ENCODE peak calls at places on chromosomes 3 and 15, in four cellular contexts. F, U, B and W are unnamed samples.

GRCh38 chr3:108208831-108209230 is 13.4 kb downstream of the IFT57 start:
- DNase-seq in F (no peak), U (no peak), B (no peak), W (no peak)

GRCh38 chr3:154486949-154487348 is 57.0 kb upstream of the GPR149 start:
- DNase-seq in B (no peak), U (no peak), F (no peak), W (no peak)

GRCh38 chr3:127590282-127590592 is 296 bp downstream of the TPRA1 start:
- DNase-seq in F (no peak), B (no peak), U (peak), W (no peak)

GRCh38 chr15:98785796-98786581 is 137.7 kb downstream of the IGF1R start:
- DNase-seq in U (peak), B (no peak), F (no peak), W (no peak)

GRCh38 chr3:165459111-165459510 is 262.9 kb upstream of the SLITRK3 start:
- DNase-seq in F (no peak), B (no peak), U (no peak), W (no peak)

GRCh38 chr3:144032531-144033234 is 61.1 kb downstream of the DIPK2A start:
- DNase-seq in B (no peak), F (no peak), U (no peak), W (no peak)

GRCh38 chr3:180011927-180012326 is 24.8 kb downstream of the PEX5L start:
- DNase-seq in B (no peak), U (no peak), F (no peak), W (no peak)

GRCh38 chr3:194375921-194376570 is 6.5 kb upstream of the LRRC15 start:
- DNase-seq in F (no peak), B (no peak), U (no peak), W (no peak)

GRCh38 chr15:71329041-71329440 is 213.8 kb downstream of the THSD4 start:
- DNase-seq in F (no peak), B (no peak), U (peak), W (no peak)

GRCh38 chr3:180018588-180018987 is 18.1 kb downstream of the PEX5L start:
- DNase-seq in B (no peak), U (no peak), F (no peak), W (no peak)

GRCh38 chr15:79401301-79401700 is 30.8 kb upstream of the MINAR1 start:
- DNase-seq in F (no peak), B (no peak), U (no peak), W (peak)

GRCh38 chr3:14216257-14217048 is 37.8 kb downstream of the LSM3 start:
- DNase-seq in U (no peak), F (no peak), B (peak), W (no peak)

GRCh38 chr15:42275780-42276395 is 2.7 kb upstream of the TMEM87A start:
- DNase-seq in U (no peak), F (no peak), B (peak), W (peak)

GRCh38 chr15:80159811-80160569 is 7.2 kb downstream of the FAH start:
- DNase-seq in F (peak), U (no peak), B (peak), W (no peak)

GRCh38 chr3:197518794-197519451 is 36.8 kb downstream of the BDH1 start:
- DNase-seq in F (no peak), U (no peak), B (no peak), W (no peak)

GRCh38 chr3:199815-200214 is 3.3 kb downstream of the CHL1 start:
- DNase-seq in F (no peak), B (no peak), U (no peak), W (no peak)

GRCh38 chr3:50248387-50248786 is 12.4 kb downstream of the GNAI2 start:
- DNase-seq in U (peak), B (no peak), F (no peak), W (no peak)

GRCh38 chr3:197376020-197376419 is 77.6 kb upstream of the DLG1 start:
- DNase-seq in F (no peak), U (no peak), B (no peak), W (no peak)

GRCh38 chr3:157754415-157754814 is 251.2 kb upstream of the VEPH1 start:
- DNase-seq in F (no peak), U (no peak), B (no peak), W (peak)

GRCh38 chr3:71194785-71195184 is 388.7 kb downstream of the FOXP1 start:
- DNase-seq in U (no peak), F (no peak), B (no peak), W (no peak)

GRCh38 chr15:78316211-78317077 is 17.0 kb upstream of the SKIC8 start:
- DNase-seq in U (peak), B (no peak), F (no peak), W (no peak)

GRCh38 chr3:11211531-11212300 is 57.4 kb downstream of the HRH1 start:
- DNase-seq in U (no peak), B (peak), F (no peak), W (peak)

GRCh38 chr3:77370413-77370812 is 330.5 kb downstream of the ROBO2 start:
- DNase-seq in U (no peak), B (no peak), F (peak), W (peak)

DNA sequence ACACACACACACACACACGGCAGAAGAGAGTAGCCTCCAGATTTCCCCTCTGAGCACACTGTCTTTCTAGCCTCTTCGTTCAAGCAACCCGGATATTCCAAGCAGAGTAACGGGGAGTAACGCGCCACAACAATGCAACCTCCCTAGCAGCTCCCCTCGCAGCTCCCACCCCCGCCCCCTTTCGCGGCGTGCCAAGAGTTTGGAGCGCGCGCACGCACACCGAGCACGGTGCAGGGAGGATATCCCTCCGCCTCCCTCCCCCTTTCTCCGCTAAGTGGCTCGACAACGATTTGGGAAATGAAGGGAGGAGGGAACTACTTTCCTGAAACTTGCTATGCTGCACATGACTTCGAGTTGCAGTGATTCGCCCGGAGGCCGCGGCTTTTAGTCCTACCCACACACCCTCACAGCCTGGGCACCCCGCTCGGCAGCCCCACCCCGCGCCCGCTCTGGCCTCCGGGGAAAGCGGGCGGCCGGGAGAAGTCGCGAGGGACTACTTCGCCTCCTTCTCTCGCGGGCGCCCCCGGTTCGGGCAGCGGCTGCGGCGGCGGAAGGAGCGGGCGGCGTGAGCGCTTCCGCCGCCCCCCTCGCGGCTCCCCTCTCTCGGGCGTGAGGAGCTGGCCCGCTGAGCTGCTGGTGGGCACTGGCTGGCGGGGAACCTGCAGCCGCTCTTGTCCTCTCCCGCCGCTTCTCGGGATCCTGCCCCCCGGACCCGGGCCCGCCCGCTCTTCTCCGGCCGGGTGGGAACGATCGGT is 733 bp upstream of the SPRED1 start:
- DNase-seq in U (peak), F (peak), B (peak), W (peak)
- TF ChIP-seq CTCF in U (no peak), F (no peak), B (no peak), W (no peak)

GRCh38 chr3:8423307-8423706 is 78.3 kb upstream of the LMCD1 start:
- DNase-seq in B (no peak), F (no peak), U (no peak), W (peak)

GRCh38 chr3:8420613-8421012 is 81.0 kb upstream of the LMCD1 start:
- DNase-seq in U (no peak), B (no peak), F (no peak), W (peak)

GRCh38 chr3:8421711-8422110 is 79.9 kb upstream of the LMCD1 start:
- DNase-seq in F (no peak), B (no peak), U (no peak), W (peak)

GRCh38 chr3:8424281-8424680 is 77.3 kb upstream of the LMCD1 start:
- DNase-seq in U (no peak), F (no peak), B (no peak), W (no peak)

GRCh38 chr3:8421267-8421666 is 80.4 kb upstream of the LMCD1 start:
- DNase-seq in U (no peak), F (no peak), B (no peak), W (no peak)
- TF ChIP-seq CTCF in U (no peak), F (peak), B (no peak), W (peak)

DNA sequence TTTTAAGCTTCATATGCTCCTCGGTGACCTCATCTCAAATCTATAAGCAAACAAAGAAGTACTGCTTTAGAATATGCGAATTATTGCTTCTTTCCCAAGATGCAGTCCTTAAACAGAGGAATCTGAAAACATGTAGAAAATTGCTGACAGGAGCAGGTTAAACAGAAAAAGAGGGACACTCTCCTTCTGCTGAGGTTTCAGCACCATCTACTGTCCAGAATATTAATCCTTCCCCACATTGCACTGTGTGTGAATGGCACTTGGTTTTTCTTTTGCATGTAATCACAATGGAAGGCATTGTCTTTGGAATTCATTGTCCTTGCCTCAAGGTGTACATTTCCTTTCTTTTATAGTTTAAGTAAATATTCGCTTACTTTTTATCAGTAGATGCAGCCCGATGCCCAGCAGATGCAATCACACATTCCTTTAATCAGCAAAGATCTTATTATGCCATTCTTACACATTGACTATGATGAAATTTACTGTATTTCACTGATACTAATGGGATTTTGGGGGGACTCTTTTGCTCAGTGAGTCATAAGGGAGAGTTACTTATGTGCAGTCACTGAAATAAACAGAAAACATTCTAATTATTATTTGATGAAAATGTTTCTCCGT is 94.6 kb downstream of the IL5RA start:
- DNase-seq in B (peak), F (no peak), U (no peak), W (no peak)
- TF ChIP-seq CTCF in B (no peak), F (no peak), U (peak), W (peak)

GRCh38 chr3:142987080-142987700 is 14.2 kb upstream of the U2SURP start:
- DNase-seq in F (peak), U (no peak), B (peak), W (peak)
- TF ChIP-seq CTCF in F (peak), U (peak), B (peak), W (peak)

DNA sequence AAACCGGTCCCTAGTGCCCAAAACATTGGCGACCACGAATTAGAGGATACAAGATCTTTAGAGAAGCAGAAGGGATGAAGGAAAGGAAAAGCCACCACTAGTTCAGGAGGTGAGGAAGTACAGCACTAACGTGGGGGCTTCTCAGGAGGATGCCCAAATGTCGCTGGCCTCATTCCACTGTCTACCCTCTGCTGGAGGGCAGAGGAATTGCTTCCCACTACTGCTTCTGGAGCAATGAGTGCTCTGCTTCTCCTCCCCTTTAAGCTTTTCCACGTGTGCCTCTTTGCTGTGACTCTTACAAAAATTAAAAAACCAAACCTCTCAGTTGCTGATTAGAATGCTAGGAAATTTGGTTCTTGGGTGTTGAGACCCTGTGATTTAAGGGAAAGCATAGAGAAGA is 281.3 kb downstream of the CLSTN2 start:
- DNase-seq in B (peak), U (no peak), F (no peak), W (peak)
- TF ChIP-seq CTCF in B (peak), U (no peak), F (peak), W (peak)

DNA sequence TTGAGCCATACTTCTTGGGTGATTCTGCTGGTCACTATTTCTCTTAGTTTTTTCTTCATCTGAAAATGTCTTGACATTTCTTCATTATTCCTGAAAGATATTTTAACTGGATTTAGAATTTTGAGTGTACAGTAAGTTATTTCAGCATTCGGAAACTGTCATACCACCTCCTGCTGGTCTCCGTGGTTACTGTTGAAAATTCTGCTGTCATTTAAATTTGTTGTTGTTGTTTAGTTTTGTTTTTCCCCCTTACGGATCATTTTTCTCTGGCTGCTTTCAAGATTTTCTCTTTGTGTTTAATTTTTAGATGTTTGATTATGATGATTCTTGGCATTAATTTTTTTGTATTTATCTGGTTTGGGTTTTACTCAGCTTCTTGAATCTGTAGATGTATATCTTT is 100.5 kb downstream of the CHRNA7 start:
- DNase-seq in B (no peak), F (no peak), U (no peak), W (no peak)
- TF ChIP-seq CTCF in B (no peak), F (no peak), U (no peak), W (no peak)

GRCh38 chr3:43879166-43879565 is 188.4 kb downstream of the ABHD5 start:
- DNase-seq in B (peak), F (no peak), U (no peak), W (no peak)
- TF ChIP-seq CTCF in B (peak), F (peak), U (no peak), W (peak)